ENCODE peak calls at places on chromosomes 13 and 19, in eight cellular contexts. R, S, B, M, G, O, P and L are unnamed samples.

GRCh38 chr13:28544026-28544425 is 49.1 kb upstream of the FLT1 start:
- DNase-seq in R (no peak), S (no peak), B (no peak), M (peak), G (no peak), O (no peak), P (no peak), L (no peak)

GRCh38 chr13:50584856-50585580 is 258.5 kb downstream of the DLEU7 start:
- DNase-seq in R (no peak), S (no peak), B (no peak), M (no peak), G (no peak), O (no peak), P (no peak), L (no peak)

GRCh38 chr19:55461259-55461973 is at the start of gene ISOC2:
- DNase-seq in R (peak), S (peak), B (peak), M (peak), G (peak), O (peak), P (peak), L (peak)

GRCh38 chr19:5103061-5103701 is 134.3 kb downstream of the KDM4B start:
- DNase-seq in R (peak), S (peak), B (peak), M (peak), G (no peak), O (peak), P (no peak), L (no peak)

GRCh38 chr19:33613601-33614000 is 8.2 kb upstream of the CHST8 start:
- DNase-seq in R (no peak), S (no peak), B (no peak), M (no peak), G (no peak), O (no peak), P (no peak), L (no peak)

GRCh38 chr13:71055644-71056043 is 811.4 kb downstream of the DACH1 start:
- DNase-seq in R (no peak), S (no peak), B (no peak), M (no peak), G (no peak), O (no peak), P (no peak), L (no peak)

GRCh38 chr19:45164577-45165335 is 4.0 kb upstream of the NKPD1 start:
- DNase-seq in R (no peak), S (peak), B (peak), M (peak), G (peak), O (peak), P (peak), L (no peak)

GRCh38 chr13:49890376-49890775 is 45.8 kb downstream of the SPRYD7 start:
- DNase-seq in R (no peak), S (no peak), B (no peak), M (no peak), G (no peak), O (no peak), P (no peak), L (no peak)

GRCh38 chr13:101554420-101555125 is 102.1 kb downstream of the ITGBL1 start:
- DNase-seq in R (no peak), S (no peak), B (no peak), M (peak), G (no peak), O (no peak), P (no peak), L (no peak)

GRCh38 chr13:95360464-95361097 is 59.3 kb upstream of the ABCC4 start:
- DNase-seq in R (peak), S (no peak), B (no peak), M (peak), G (no peak), O (peak), P (no peak), L (no peak)

GRCh38 chr19:16778796-16779411 is 50.3 kb upstream of the SIN3B start:
- DNase-seq in R (peak), S (peak), B (peak), M (peak), G (peak), O (peak), P (no peak), L (no peak)

GRCh38 chr13:50033696-50034095 is 18.5 kb downstream of the KCNRG start:
- DNase-seq in R (no peak), S (no peak), B (peak), M (peak), G (no peak), O (peak), P (no peak), L (no peak)

GRCh38 chr13:97435794-97436193 is 1.8 kb downstream of the RAP2A start:
- DNase-seq in R (no peak), S (no peak), B (peak), M (peak), G (no peak), O (peak), P (no peak), L (no peak)

GRCh38 chr13:114023716-114024602 is 50.1 kb upstream of the C13orf46 start:
- DNase-seq in R (no peak), S (no peak), B (no peak), M (no peak), G (no peak), O (no peak), P (no peak), L (no peak)

GRCh38 chr13:113927661-113928581 is 46.0 kb downstream of the C13orf46 start:
- DNase-seq in R (peak), S (peak), B (peak), M (peak), G (no peak), O (peak), P (peak), L (peak)

GRCh38 chr19:6402834-6403608 is 10.1 kb upstream of the GTF2F1 start:
- DNase-seq in R (no peak), S (no peak), B (peak), M (peak), G (no peak), O (peak), P (no peak), L (no peak)

GRCh38 chr13:106507560-106508274 is 27.7 kb downstream of the EFNB2 start:
- DNase-seq in R (peak), S (no peak), B (peak), M (peak), G (no peak), O (peak), P (no peak), L (no peak)

GRCh38 chr13:42275098-42275471 is 3.1 kb downstream of the AKAP11 start:
- DNase-seq in R (no peak), S (no peak), B (no peak), M (peak), G (no peak), O (no peak), P (no peak), L (no peak)

GRCh38 chr13:49386664-49387063 is 57.2 kb downstream of the CAB39L start:
- DNase-seq in R (no peak), S (no peak), B (no peak), M (no peak), G (no peak), O (no peak), P (no peak), L (no peak)

GRCh38 chr19:55212447-55212846 is 3.1 kb upstream of the PTPRH start:
- DNase-seq in R (no peak), S (no peak), B (no peak), M (no peak), G (no peak), O (no peak), P (no peak), L (no peak)

GRCh38 chr19:31096047-31096446 is 253.2 kb downstream of the TSHZ3 start:
- DNase-seq in R (no peak), S (no peak), B (no peak), M (no peak), G (no peak), O (no peak), P (no peak), L (no peak)

GRCh38 chr19:1450735-1451669 is 1.1 kb downstream of the APC2 start:
- DNase-seq in R (no peak), S (no peak), B (no peak), M (no peak), G (no peak), O (no peak), P (no peak), L (no peak)
- TF ChIP-seq CTCF in R (no peak), S (no peak), B (no peak), M (no peak), G (no peak), O (no peak), P (no peak), L (no peak)

DNA sequence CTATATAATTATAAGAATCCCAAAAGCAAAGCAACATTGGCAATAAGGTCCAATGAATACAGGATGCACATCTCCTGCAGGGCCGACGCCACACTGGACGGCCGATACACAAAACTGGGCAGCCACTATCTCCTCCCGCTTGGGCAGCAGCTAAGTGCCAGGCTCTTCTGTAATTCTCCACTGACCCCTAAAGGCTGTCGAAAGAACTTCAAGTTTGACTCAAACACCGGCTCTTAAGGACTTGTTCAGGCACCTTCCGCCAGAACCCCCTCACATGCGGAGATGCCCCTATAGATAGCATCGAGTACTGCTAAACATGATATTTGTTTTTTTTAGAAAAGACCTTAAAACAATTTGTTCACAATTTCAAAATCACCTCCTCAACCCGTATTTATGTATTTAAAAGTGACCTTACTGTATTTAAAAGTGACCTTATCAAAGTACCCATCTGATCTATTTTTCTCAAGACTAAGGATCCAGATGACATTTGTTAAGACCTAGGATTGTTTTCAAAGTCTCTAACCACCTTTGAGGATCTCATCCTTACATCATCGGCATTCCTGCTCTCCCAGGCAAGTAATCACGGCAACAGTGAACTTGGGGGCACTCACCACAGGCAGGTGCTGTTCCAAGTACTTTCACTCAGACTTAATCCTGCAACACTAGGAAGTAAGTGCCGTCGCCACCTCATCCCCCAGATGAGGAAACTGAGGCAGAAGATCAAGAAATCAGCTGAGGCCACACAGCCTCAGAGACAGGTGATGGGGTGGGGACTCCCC is 77.8 kb downstream of the TUBGCP3 start:
- DNase-seq in R (no peak), S (no peak), B (peak), M (peak), G (peak), O (peak), P (no peak), L (no peak)
- TF ChIP-seq CTCF in R (peak), S (peak), B (peak), M (peak), G (no peak), O (peak), P (peak), L (peak)

GRCh38 chr19:13765395-13766094 is 1.2 kb downstream of the MRI1 start:
- DNase-seq in R (no peak), S (no peak), B (no peak), M (no peak), G (no peak), O (no peak), P (no peak), L (no peak)
- TF ChIP-seq CTCF in R (no peak), S (no peak), B (no peak), M (no peak), G (no peak), O (no peak), P (no peak), L (no peak)

DNA sequence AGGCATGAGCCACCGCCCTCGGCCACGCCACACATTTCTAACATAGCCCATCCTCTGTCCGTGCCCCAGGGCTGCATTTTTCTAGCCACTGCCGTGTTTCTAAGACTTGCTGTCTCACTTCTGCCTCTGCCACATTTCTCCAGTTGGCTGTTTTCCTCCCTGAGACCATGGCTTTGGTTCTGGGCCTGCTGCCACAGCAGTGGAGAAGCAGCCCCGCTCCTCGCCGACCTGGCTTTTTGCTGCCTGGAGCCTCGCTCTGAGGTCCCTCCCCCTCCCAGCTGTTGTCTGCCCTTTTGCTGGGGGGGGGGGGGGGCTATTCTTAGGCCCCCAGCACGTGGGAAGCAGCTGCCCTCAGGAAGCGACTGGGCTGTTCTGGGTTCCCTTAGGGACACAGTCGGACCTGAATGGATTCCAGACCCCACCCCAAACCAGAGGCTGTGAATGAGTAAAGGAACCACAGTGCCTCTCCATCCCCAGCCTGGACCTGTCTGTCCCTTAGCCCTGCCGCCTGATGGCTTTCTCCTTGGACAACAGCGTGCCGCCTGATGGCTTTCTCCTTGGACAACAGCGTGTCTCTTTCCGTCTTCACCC is 3.3 kb downstream of the GYS1 start:
- DNase-seq in R (no peak), S (peak), B (no peak), M (no peak), G (no peak), O (no peak), P (no peak), L (no peak)
- TF ChIP-seq CTCF in R (no peak), S (no peak), B (no peak), M (no peak), G (no peak), O (no peak), P (no peak), L (no peak)

DNA sequence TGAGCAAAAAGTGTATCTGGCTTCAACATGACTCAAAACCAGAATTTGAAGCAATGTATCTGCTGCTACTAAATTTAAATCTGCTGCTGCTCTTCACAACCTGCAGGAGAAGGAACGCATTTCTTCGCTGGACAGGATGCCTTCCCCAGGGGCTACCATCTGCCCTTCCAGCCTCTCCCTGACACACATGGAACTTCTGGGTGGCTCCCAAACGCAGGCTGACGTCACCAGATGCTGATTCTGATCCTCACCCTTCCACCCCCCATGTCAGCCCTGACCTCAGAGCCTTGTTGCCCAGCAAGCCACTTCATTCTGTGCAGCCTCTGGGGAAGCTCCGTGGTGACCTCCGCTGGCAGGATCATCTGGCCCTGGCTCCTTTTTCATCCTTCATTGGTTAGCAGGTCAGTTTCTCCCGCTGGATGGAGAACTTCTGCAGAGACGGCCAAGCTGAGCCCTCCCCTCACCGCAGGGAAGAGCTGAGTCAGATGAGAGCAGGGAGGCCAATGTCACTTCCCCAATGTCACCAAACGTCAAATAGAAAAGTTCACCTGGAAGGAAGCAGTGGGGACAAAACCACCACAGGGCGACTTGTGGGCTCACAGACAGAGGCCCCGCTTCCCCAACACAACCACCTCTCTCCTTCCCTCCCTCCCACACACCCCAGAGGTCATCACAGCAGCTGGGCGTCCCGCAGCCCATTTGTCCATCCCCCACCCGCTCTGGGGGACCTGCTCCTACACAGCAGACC is 14.0 kb upstream of the RAB20 start:
- DNase-seq in R (no peak), S (peak), B (no peak), M (peak), G (no peak), O (peak), P (no peak), L (no peak)
- TF ChIP-seq CTCF in R (no peak), S (peak), B (no peak), M (no peak), G (no peak), O (no peak), P (no peak), L (no peak)

GRCh38 chr19:43534811-43535761 is 2.1 kb downstream of the ZNF575 start:
- DNase-seq in R (peak), S (peak), B (peak), M (peak), G (peak), O (peak), P (peak), L (peak)

GRCh38 chr19:43532571-43532961 is 422 bp upstream of the ZNF575 start:
- DNase-seq in R (peak), S (no peak), B (no peak), M (no peak), G (no peak), O (no peak), P (peak), L (no peak)

GRCh38 chr19:43534305-43534612 is 1.3 kb downstream of the ZNF575 start:
- DNase-seq in R (no peak), S (no peak), B (no peak), M (no peak), G (no peak), O (no peak), P (no peak), L (no peak)

GRCh38 chr19:43533546-43534304 is 737 bp downstream of the ZNF575 start:
- DNase-seq in R (peak), S (peak), B (peak), M (peak), G (peak), O (peak), P (peak), L (peak)

GRCh38 chr19:43532962-43533545 is at the start of gene ZNF575:
- DNase-seq in R (peak), S (peak), B (peak), M (peak), G (peak), O (peak), P (peak), L (peak)
- TF ChIP-seq CTCF in R (no peak), S (no peak), B (no peak), M (no peak), G (no peak), O (no peak), P (no peak), L (no peak)

GRCh38 chr19:18833849-18834643 is 2.3 kb downstream of the UPF1 start:
- DNase-seq in R (no peak), S (no peak), B (no peak), M (peak), G (no peak), O (no peak), P (no peak), L (no peak)

GRCh38 chr19:18833141-18833476 is 1.4 kb downstream of the UPF1 start:
- DNase-seq in R (no peak), S (no peak), B (no peak), M (no peak), G (no peak), O (peak), P (no peak), L (no peak)

GRCh38 chr19:18831524-18832330 is at the start of gene UPF1:
- DNase-seq in R (peak), S (peak), B (peak), M (peak), G (peak), O (peak), P (peak), L (peak)

GRCh38 chr19:18830488-18830887 is 1.3 kb upstream of the UPF1 start:
- DNase-seq in R (no peak), S (no peak), B (no peak), M (no peak), G (no peak), O (no peak), P (no peak), L (no peak)

GRCh38 chr19:18832331-18833140 is 777 bp downstream of the UPF1 start:
- DNase-seq in R (no peak), S (no peak), B (no peak), M (peak), G (no peak), O (peak), P (no peak), L (no peak)
- TF ChIP-seq CTCF in R (no peak), S (no peak), B (peak), M (peak), G (no peak), O (peak), P (no peak), L (no peak)

GRCh38 chr19:3360494-3361383 is 5.6 kb upstream of the NFIC start:
- DNase-seq in R (no peak), S (peak), B (no peak), M (peak), G (no peak), O (no peak), P (peak), L (no peak)
- TF ChIP-seq CTCF in R (peak), S (peak), B (peak), M (no peak), G (no peak), O (no peak), P (no peak), L (peak)

GRCh38 chr19:42199440-42200115 is 17.9 kb downstream of the DEDD2 start:
- DNase-seq in R (no peak), S (peak), B (no peak), M (no peak), G (peak), O (no peak), P (no peak), L (no peak)
- TF ChIP-seq CTCF in R (no peak), S (no peak), B (no peak), M (no peak), G (no peak), O (no peak), P (no peak), L (no peak)